ENCODE peak calls at places on chromosomes 12 and 14, in eight cellular contexts. I is A549, N is nephron progenitor cell, E is fibroblast of lung, H is breast epithelium, K is AG08396, J is RPMI7951, R is Right ventricle myocardium superior. Z is an unnamed sample.

GRCh38 chr12:47234576-47235141 is 154.9 kb upstream of the AMIGO2 start:
- DNase-seq in I (peak), N (no peak), E (no peak), H (no peak), K (no peak), J (no peak), R (no peak), Z (no peak)

GRCh38 chr12:117388865-117389508 is 27.6 kb upstream of the NOS1 start:
- DNase-seq in I (no peak), N (peak), E (no peak), H (no peak), K (no peak), J (no peak), R (no peak), Z (no peak)

GRCh38 chr14:64516969-64517368 is 12.4 kb downstream of the ZBTB1 start:
- DNase-seq in I (no peak), N (no peak), E (no peak), H (no peak), K (no peak), J (no peak), R (no peak), Z (no peak)

GRCh38 chr12:2397356-2398045 is 344.7 kb downstream of the CACNA1C start:
- DNase-seq in I (no peak), N (no peak), E (peak), H (no peak), K (no peak), J (peak), R (no peak), Z (no peak)

GRCh38 chr12:57759360-57759980 is 4.6 kb downstream of the MARCHF9 start:
- DNase-seq in I (peak), N (no peak), E (peak), H (no peak), K (no peak), J (no peak), R (no peak), Z (peak)

GRCh38 chr12:65306603-65307501 is 28.4 kb downstream of the MSRB3 start:
- DNase-seq in I (peak), N (peak), E (peak), H (no peak), K (peak), J (peak), R (peak), Z (peak)

GRCh38 chr12:105330938-105331804 is 680 bp downstream of the C12orf75 start:
- DNase-seq in I (peak), N (peak), E (no peak), H (no peak), K (no peak), J (peak), R (peak), Z (peak)

GRCh38 chr12:65308601-65309071 is 30.2 kb downstream of the MSRB3 start:
- DNase-seq in I (no peak), N (no peak), E (peak), H (no peak), K (no peak), J (no peak), R (no peak), Z (peak)

GRCh38 chr12:132700212-132700913 is 10.3 kb upstream of the PGAM5 start:
- DNase-seq in I (peak), N (no peak), E (peak), H (no peak), K (no peak), J (no peak), R (no peak), Z (no peak)

GRCh38 chr14:47675489-47676300 is at the start of gene MDGA2:
- DNase-seq in I (peak), N (peak), E (peak), H (no peak), K (no peak), J (peak), R (peak), Z (no peak)

GRCh38 chr14:92568621-92569479 is 55.3 kb downstream of the RIN3 start:
- DNase-seq in I (no peak), N (no peak), E (no peak), H (no peak), K (no peak), J (peak), R (peak), Z (no peak)

GRCh38 chr12:68825569-68826217 is 17.7 kb downstream of the MDM2 start:
- DNase-seq in I (no peak), N (no peak), E (no peak), H (no peak), K (no peak), J (no peak), R (no peak), Z (no peak)

Z was measured in dermis blood vessel endothelial cell.